ENCODE peak calls at places on chromosomes 16 and 17, in ten cellular contexts. D, C, R, X, G, E, Q, F, S and A are unnamed samples.

GRCh38 chr17:3712811-3713463 is 10.8 kb upstream of the HASPIN start:
- DNase-seq in D (no peak), E (peak), C (no peak), S (no peak), G (no peak), F (no peak), R (no peak), X (no peak), Q (no peak), A (peak)

GRCh38 chr17:68834328-68834836 is 120.8 kb downstream of the ABCA8 start:
- DNase-seq in Q (no peak), C (no peak), F (no peak), X (no peak), D (no peak), G (no peak), S (no peak), R (no peak), E (no peak), A (no peak)

GRCh38 chr16:75653926-75654325 is 6.4 kb downstream of the TERF2IP start:
- DNase-seq in R (no peak), F (no peak), X (no peak), Q (peak), S (no peak), E (no peak), C (no peak), D (no peak), G (no peak), A (no peak)

GRCh38 chr17:979539-980405 is at the start of gene NXN:
- DNase-seq in E (peak), R (peak), C (peak), S (no peak), F (peak), D (peak), Q (no peak), X (peak), G (no peak), A (no peak)

GRCh38 chr17:72392056-72393010 is 271.5 kb downstream of the SOX9 start:
- DNase-seq in D (no peak), C (no peak), Q (peak), E (no peak), S (no peak), G (no peak), F (no peak), X (no peak), R (no peak), A (peak)

GRCh38 chr16:89375686-89376085 is 114.7 kb downstream of the ANKRD11 start:
- DNase-seq in S (no peak), E (no peak), D (no peak), Q (no peak), C (no peak), G (no peak), F (no peak), X (no peak), R (no peak), A (no peak)

GRCh38 chr17:36942031-36942599 is 4.8 kb downstream of the LHX1 start:
- DNase-seq in S (no peak), G (no peak), E (no peak), X (no peak), D (no peak), Q (no peak), F (no peak), R (no peak), C (no peak), A (no peak)

GRCh38 chr16:78307824-78308528 is 208.5 kb downstream of the WWOX start:
- DNase-seq in X (no peak), S (no peak), R (no peak), G (no peak), E (no peak), F (no peak), D (no peak), C (no peak), Q (no peak), A (no peak)

GRCh38 chr16:84247341-84247740 is 7.5 kb upstream of the KCNG4 start:
- DNase-seq in S (no peak), X (no peak), E (no peak), C (no peak), D (no peak), Q (no peak), R (no peak), G (no peak), F (no peak), A (no peak)

GRCh38 chr17:40290629-40291296 is 3.1 kb downstream of the CDC6 start:
- DNase-seq in E (peak), S (peak), R (peak), G (no peak), C (peak), Q (peak), X (peak), D (no peak), F (peak), A (no peak)

GRCh38 chr17:41962768-41963434 is 3.7 kb upstream of the CNP start:
- DNase-seq in D (peak), C (peak), S (peak), F (peak), Q (peak), E (peak), R (peak), X (peak), G (peak), A (no peak)

GRCh38 chr16:28189237-28189636 is 22.5 kb downstream of the XPO6 start:
- DNase-seq in X (no peak), D (no peak), Q (no peak), E (peak), C (no peak), S (no peak), G (no peak), F (no peak), R (no peak), A (no peak)

GRCh38 chr17:77324227-77324626 is 183.5 kb downstream of the SEC14L1 start:
- DNase-seq in E (no peak), X (no peak), C (no peak), D (no peak), G (no peak), R (no peak), F (no peak), S (no peak), Q (no peak), A (no peak)

GRCh38 chr16:72807287-72807686 is 240.6 kb downstream of the ZFHX3 start:
- DNase-seq in C (no peak), Q (no peak), G (no peak), X (no peak), D (no peak), S (no peak), E (no peak), R (no peak), F (no peak), A (no peak)

GRCh38 chr17:7881655-7882054 is 6.9 kb upstream of the CHD3 start:
- DNase-seq in C (no peak), Q (no peak), X (no peak), E (no peak), G (no peak), R (no peak), S (peak), F (no peak), D (no peak), A (no peak)

GRCh38 chr16:1551166-1551565 is 17.7 kb downstream of the TMEM204 start:
- DNase-seq in R (no peak), Q (no peak), D (no peak), C (no peak), X (no peak), G (no peak), E (no peak), F (no peak), S (no peak), A (no peak)

GRCh38 chr17:43905985-43906852 is 1.1 kb downstream of the MPP2 start:
- DNase-seq in G (no peak), F (peak), Q (no peak), E (peak), R (peak), C (no peak), X (no peak), S (no peak), D (peak), A (no peak)

GRCh38 chr16:88924834-88925539 is 52.0 kb downstream of the CBFA2T3 start:
- DNase-seq in G (no peak), C (peak), E (peak), Q (peak), X (peak), F (no peak), S (no peak), D (peak), R (peak), A (no peak)

GRCh38 chr17:50045154-50045553 is 10.8 kb upstream of the ITGA3 start:
- DNase-seq in E (no peak), R (no peak), F (no peak), D (no peak), G (no peak), Q (no peak), S (no peak), C (no peak), X (no peak), A (no peak)

GRCh38 chr17:36937001-36937960 is at the start of gene LHX1:
- DNase-seq in G (no peak), C (no peak), X (no peak), R (peak), F (no peak), S (no peak), D (no peak), Q (no peak), E (no peak), A (no peak)

GRCh38 chr17:35666967-35667552 is 64.4 kb upstream of the RASL10B start:
- DNase-seq in G (no peak), X (no peak), E (no peak), Q (no peak), F (no peak), R (no peak), C (no peak), S (no peak), D (no peak), A (no peak)

GRCh38 chr16:1299868-1300203 is 9.6 kb upstream of the UBE2I start:
- DNase-seq in Q (no peak), F (no peak), S (no peak), G (no peak), C (no peak), X (no peak), E (no peak), R (no peak), D (no peak), A (no peak)

GRCh38 chr16:75402821-75403475 is 30.4 kb downstream of the CFDP1 start:
- DNase-seq in X (peak), F (no peak), R (peak), G (no peak), D (peak), E (no peak), S (no peak), Q (no peak), C (peak), A (no peak)

GRCh38 chr17:2931426-2931825 is 132.0 kb downstream of the OR1D5 start:
- DNase-seq in F (no peak), C (no peak), X (no peak), S (no peak), R (no peak), Q (no peak), G (no peak), E (no peak), D (no peak), A (no peak)

GRCh38 chr16:58393138-58393504 is 850 bp downstream of the GINS3 start:
- DNase-seq in G (no peak), F (no peak), S (no peak), C (peak), X (peak), E (no peak), R (no peak), Q (no peak), D (peak), A (no peak)

GRCh38 chr16:5512037-5512436 is 414.4 kb upstream of the EEF2KMT start:
- DNase-seq in X (no peak), G (no peak), R (no peak), S (no peak), Q (no peak), F (no peak), D (no peak), C (no peak), E (no peak), A (no peak)

GRCh38 chr16:73033271-73033998 is 14.5 kb downstream of the ZFHX3 start:
- DNase-seq in E (no peak), Q (no peak), G (no peak), D (no peak), R (peak), X (no peak), S (no peak), C (no peak), F (no peak), A (no peak)

GRCh38 chr16:67675579-67675935 is 8.9 kb downstream of the C16orf86 start:
- DNase-seq in G (no peak), R (no peak), E (no peak), Q (no peak), C (no peak), D (no peak), F (no peak), S (no peak), X (no peak), A (no peak)

GRCh38 chr17:12546983-12547382 is 118.7 kb upstream of the MYOCD start:
- DNase-seq in F (no peak), D (no peak), R (no peak), C (no peak), S (no peak), E (no peak), G (no peak), X (no peak), Q (no peak), A (no peak)